ENCODE peak calls at places on chromosomes 7 and 10, in four cellular contexts. T is heart left ventricle, O is OCI-LY7, R is ovary. F is an unnamed sample.

GRCh38 chr10:97069576-97070362 is 116.0 kb downstream of the SLIT1 start:
- DNase-seq in T (no peak), O (no peak), R (no peak), F (peak)

GRCh38 chr10:3886191-3886590 is 101.2 kb upstream of the KLF6 start:
- DNase-seq in T (peak), O (no peak), R (peak), F (no peak)

GRCh38 chr7:37357277-37357996 is 91.2 kb downstream of the ELMO1 start:
- DNase-seq in T (no peak), O (no peak), R (no peak), F (peak)

GRCh38 chr7:107782374-107782773 is 20.6 kb downstream of the SLC26A3 start:
- DNase-seq in T (no peak), O (no peak), R (no peak), F (no peak)

GRCh38 chr10:102230264-102230860 is 4.3 kb downstream of the ELOVL3 start:
- DNase-seq in T (peak), O (no peak), R (peak), F (no peak)

GRCh38 chr10:63766766-63767505 is 245.7 kb downstream of the REEP3 start:
- DNase-seq in T (no peak), O (no peak), R (no peak), F (no peak)

GRCh38 chr7:116706668-116707126 is 34.7 kb downstream of the MET start:
- DNase-seq in T (no peak), O (no peak), R (no peak), F (no peak)

GRCh38 chr10:58894929-58895328 is 281.5 kb upstream of the PHYHIPL start:
- DNase-seq in T (peak), O (no peak), R (no peak), F (no peak)

GRCh38 chr7:25389489-25390106 is 161.3 kb upstream of the NPVF start:
- DNase-seq in T (no peak), O (peak), R (no peak), F (peak)

GRCh38 chr10:121838149-121838548 is 89.7 kb downstream of the ATE1 start:
- DNase-seq in T (no peak), O (no peak), R (no peak), F (no peak)

GRCh38 chr10:19656420-19657042 is 159.7 kb upstream of the PLXDC2 start:
- DNase-seq in T (no peak), O (no peak), R (no peak), F (no peak)

GRCh38 chr7:112930787-112931186 is 140.6 kb upstream of the TMEM168 start:
- DNase-seq in T (no peak), O (no peak), R (no peak), F (no peak)

GRCh38 chr7:30510124-30511074 is 5.8 kb upstream of the GGCT start:
- DNase-seq in T (no peak), O (peak), R (peak), F (peak)

GRCh38 chr10:113056468-113057021 is 106.5 kb downstream of the TCF7L2 start:
- DNase-seq in T (no peak), O (no peak), R (no peak), F (no peak)

GRCh38 chr7:129143724-129144094 is 798 bp upstream of the TSPAN33 start:
- DNase-seq in T (no peak), O (no peak), R (no peak), F (no peak)

GRCh38 chr7:97096037-97096436 is 21.5 kb upstream of the SDHAF3 start:
- DNase-seq in T (no peak), O (no peak), R (no peak), F (no peak)

GRCh38 chr7:22647451-22648257 is 79.3 kb upstream of the IL6 start:
- DNase-seq in T (no peak), O (no peak), R (no peak), F (no peak)

GRCh38 chr10:86123304-86123703 is 243.3 kb downstream of the GRID1 start:
- DNase-seq in T (no peak), O (no peak), R (no peak), F (no peak)

GRCh38 chr10:72567884-72568283 is 58.0 kb downstream of the MICU1 start:
- DNase-seq in T (no peak), O (peak), R (no peak), F (no peak)

GRCh38 chr7:150737265-150738055 is at the start of gene GIMAP5:
- DNase-seq in T (peak), O (no peak), R (no peak), F (no peak)

GRCh38 chr7:95491634-95492314 is 6.0 kb downstream of the ASB4 start:
- DNase-seq in T (no peak), O (no peak), R (no peak), F (no peak)

GRCh38 chr7:3427957-3428356 is 126.9 kb downstream of the SDK1 start:
- DNase-seq in T (no peak), O (peak), R (no peak), F (peak)

GRCh38 chr7:151491859-151492258 is 27.8 kb downstream of the RHEB start:
- DNase-seq in T (no peak), O (no peak), R (no peak), F (no peak)

GRCh38 chr10:127939786-127940330 is 33.0 kb downstream of the PTPRE start:
- DNase-seq in T (no peak), O (no peak), R (no peak), F (no peak)

GRCh38 chr10:70785190-70785589 is at the start of gene TBATA:
- DNase-seq in T (no peak), O (no peak), R (no peak), F (peak)

GRCh38 chr7:82257118-82257695 is 186.4 kb downstream of the CACNA2D1 start:
- DNase-seq in T (no peak), O (no peak), R (no peak), F (no peak)

GRCh38 chr7:149778696-149779501 is 5.5 kb upstream of the ZNF467 start:
- DNase-seq in T (no peak), O (no peak), R (no peak), F (no peak)

GRCh38 chr10:43749940-43750552 is 101.4 kb upstream of the ZNF32 start:
- DNase-seq in T (no peak), O (no peak), R (no peak), F (no peak)

GRCh38 chr10:25902002-25902401 is 32.0 kb upstream of the MYO3A start:
- DNase-seq in T (no peak), O (peak), R (no peak), F (no peak)

GRCh38 chr10:71727429-71728217 is 8.0 kb upstream of the C10orf105 start:
- DNase-seq in T (peak), O (peak), R (peak), F (peak)

GRCh38 chr7:38881015-38881414 is 28.0 kb downstream of the VPS41 start:
- DNase-seq in T (no peak), O (no peak), R (no peak), F (no peak)

GRCh38 chr10:69919250-69919649 is 117.5 kb downstream of the COL13A1 start:
- DNase-seq in T (no peak), O (no peak), R (no peak), F (no peak)

GRCh38 chr10:102133373-102134195 is 744 bp downstream of the PPRC1 start:
- DNase-seq in T (peak), O (peak), R (peak), F (peak)

GRCh38 chr7:133056370-133057238 is 25.3 kb downstream of the CHCHD3 start:
- DNase-seq in T (no peak), O (no peak), R (no peak), F (no peak)

GRCh38 chr7:112101083-112101846 is 104.9 kb downstream of the DOCK4 start:
- DNase-seq in T (no peak), O (no peak), R (no peak), F (no peak)

GRCh38 chr7:1668932-1669485 is 1.1 kb upstream of the ELFN1 start:
- DNase-seq in T (no peak), O (no peak), R (peak), F (no peak)

GRCh38 chr7:1667566-1668485 is 2.3 kb upstream of the ELFN1 start:
- DNase-seq in T (no peak), O (no peak), R (peak), F (no peak)

GRCh38 chr7:1669486-1669951 is 558 bp upstream of the ELFN1 start:
- DNase-seq in T (no peak), O (no peak), R (no peak), F (no peak)

GRCh38 chr7:1666779-1667565 is 3.1 kb upstream of the ELFN1 start:
- DNase-seq in T (no peak), O (no peak), R (peak), F (no peak)

GRCh38 chr7:1668486-1668931 is 1.6 kb upstream of the ELFN1 start:
- DNase-seq in T (no peak), O (no peak), R (peak), F (no peak)
- H3K4me3 ChIP-seq in T (no peak), O (no peak), R (no peak), F (no peak)

GRCh38 chr10:11823989-11824346 is 812 bp downstream of the PROSER2 start:
- DNase-seq in T (no peak), O (no peak), R (no peak), F (peak)
- H3K4me3 ChIP-seq in T (peak), O (no peak), R (peak), F (peak)

DNA sequence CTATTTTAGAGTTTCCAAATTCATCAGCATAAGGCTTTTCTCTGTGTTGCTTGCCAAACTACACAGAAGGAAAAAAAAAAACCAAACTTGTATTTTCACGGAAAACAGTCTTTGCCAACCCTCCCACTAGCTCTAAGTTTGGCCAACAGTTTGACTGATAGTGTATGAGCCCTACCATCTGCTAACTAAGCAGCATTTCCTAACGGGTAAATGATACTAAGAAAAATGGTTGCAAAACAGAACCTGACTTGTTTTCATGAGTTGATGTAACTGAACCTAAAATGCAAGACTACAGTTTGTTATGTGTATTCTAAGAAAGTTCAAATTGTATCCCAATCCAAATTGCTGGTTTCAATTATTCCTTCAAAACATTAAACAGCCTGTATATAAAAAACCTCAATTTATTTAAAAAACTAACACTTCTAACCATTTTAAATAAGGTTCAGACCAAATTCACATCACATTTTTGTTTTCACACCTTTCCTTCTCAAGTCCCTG is 80.8 kb downstream of the LRRC17 start:
- DNase-seq in T (peak), O (no peak), R (peak), F (no peak)
- H3K4me3 ChIP-seq in T (no peak), O (no peak), R (no peak), F (no peak)

GRCh38 chr10:12928571-12928970 is 72.9 kb downstream of the CCDC3 start:
- DNase-seq in T (no peak), O (no peak), R (no peak), F (no peak)
- H3K4me3 ChIP-seq in T (no peak), O (no peak), R (no peak), F (no peak)

DNA sequence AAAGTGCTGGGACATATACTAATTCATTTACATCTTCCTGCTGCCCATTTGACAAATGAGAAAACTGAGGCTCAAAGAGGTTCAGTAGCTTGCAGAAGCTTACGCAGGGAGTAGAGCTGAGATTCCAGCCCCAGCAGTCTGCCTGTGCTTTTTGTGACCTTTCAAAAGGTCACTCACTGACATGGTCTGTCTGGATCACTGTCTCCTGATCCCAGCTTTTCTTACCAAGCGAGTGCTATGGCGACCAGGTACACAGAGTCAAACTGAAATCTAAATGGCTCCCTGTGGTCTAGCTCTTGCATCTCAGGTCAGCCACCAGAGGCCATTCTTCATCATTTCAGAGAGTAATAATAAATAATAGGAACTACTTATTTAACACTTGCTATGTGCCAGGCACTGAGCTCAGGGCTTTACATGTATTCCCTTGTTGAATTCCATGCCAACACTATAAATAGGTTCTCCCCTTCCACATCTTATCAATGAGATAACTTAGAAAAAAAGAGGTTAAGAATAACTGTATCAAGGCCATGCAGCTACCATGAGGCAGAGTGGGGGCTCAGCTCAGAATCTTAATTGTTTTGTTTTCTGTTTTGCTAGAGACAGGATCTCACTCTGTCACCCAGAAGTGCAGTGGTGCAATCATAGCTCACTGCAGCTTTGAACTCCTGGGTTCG is 381.0 kb downstream of the CALN1 start:
- DNase-seq in T (no peak), O (no peak), R (no peak), F (no peak)
- H3K4me3 ChIP-seq in T (no peak), O (no peak), R (no peak), F (no peak)

GRCh38 chr10:27779462-27779861 is 33.8 kb upstream of the MKX start:
- DNase-seq in T (no peak), O (no peak), R (no peak), F (no peak)

GRCh38 chr10:27783660-27784059 is 38.0 kb upstream of the MKX start:
- DNase-seq in T (peak), O (peak), R (peak), F (peak)

DNA sequence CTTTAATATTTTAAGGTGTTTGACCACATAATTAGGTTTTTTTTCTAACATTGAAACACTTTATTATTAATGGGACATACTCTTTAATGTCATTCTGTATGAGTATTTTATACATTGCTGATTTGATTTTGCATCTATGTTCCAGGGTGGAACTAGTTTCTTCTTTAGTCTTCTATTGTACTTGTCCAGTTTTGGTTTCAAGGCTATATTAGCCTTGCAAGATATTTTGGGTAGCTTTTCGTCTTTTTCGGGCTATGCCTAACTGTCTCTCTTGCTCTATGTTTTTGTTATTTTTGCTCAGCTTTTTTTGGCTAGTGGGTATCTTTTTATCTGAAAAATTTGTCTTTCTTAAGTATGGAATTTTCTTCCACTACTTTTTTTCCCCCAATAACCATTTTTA is 38.7 kb upstream of the MKX start:
- DNase-seq in T (no peak), O (no peak), R (no peak), F (no peak)
- H3K4me3 ChIP-seq in T (no peak), O (no peak), R (no peak), F (no peak)

DNA sequence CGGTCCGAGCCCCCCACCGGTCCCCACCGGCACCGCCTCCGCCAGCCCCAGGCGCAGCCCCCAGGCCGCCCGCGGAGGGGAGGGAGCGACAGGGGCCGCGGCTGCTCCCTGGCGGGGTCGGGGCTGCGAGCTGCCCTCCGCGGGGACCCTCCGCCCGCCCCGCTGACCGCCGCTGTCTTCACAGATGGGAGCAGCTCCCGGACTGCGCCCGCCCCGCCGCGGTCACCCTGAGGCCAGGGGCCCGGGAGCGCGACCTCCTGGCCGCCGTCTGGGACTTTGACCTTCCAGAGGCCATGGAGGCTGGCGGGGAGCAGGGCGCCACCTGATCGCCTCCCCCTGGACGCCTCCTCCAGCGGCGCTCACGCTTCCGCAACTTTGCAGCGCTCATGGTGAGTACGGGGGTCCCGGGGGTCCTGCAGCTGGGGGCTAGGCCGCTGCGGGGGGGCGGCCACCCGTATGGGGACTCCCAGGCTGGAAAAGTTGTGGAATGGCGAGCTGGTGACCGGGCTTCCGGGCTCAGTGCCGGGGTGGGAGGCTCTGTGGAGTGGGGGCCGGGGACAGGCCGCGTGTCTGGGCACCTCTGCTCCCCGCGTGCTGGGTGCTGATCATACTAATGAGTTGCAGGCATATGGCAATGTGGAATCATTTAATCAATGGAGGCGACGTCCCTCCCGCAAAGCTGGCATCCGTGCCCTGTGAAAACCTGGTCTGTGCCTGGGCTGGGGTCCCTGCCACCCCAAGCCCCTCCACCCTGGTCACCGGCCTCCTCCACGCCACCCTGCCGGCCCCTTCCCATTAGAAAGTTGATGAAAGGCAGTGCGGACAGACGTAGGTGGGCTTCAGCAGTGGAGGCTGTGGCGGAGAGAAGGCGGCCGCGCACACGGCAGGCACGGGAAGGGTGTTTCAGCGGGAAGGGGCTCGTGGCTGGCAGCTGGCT is 1.1 kb downstream of the ADGRA1 start:
- DNase-seq in T (no peak), O (no peak), R (no peak), F (no peak)
- H3K4me3 ChIP-seq in T (no peak), O (no peak), R (no peak), F (no peak)

F was measured in Jurkat, Clone E6-1.